ENCODE peak calls at places on chromosome 5, in four cellular contexts. Y, K, D and X are unnamed samples.

GRCh38 chr5:177520906-177521513 is 4.2 kb upstream of the DDX41 start:
- DNase-seq in Y (no peak), D (no peak), K (no peak), X (no peak)

GRCh38 chr5:124735169-124735858 is 11.1 kb downstream of the ZNF608 start:
- DNase-seq in K (no peak), Y (no peak), D (peak), X (no peak)

GRCh38 chr5:179530069-179530998 is 20.0 kb upstream of the RUFY1 start:
- DNase-seq in Y (peak), K (peak), D (no peak), X (no peak)

GRCh38 chr5:135386886-135387628 is 12.0 kb downstream of the MACROH2A1 start:
- DNase-seq in D (no peak), K (no peak), Y (no peak), X (no peak)

GRCh38 chr5:52915176-52915875 is 73.8 kb upstream of the ITGA2 start:
- DNase-seq in Y (peak), D (peak), K (peak), X (peak)

GRCh38 chr5:138438724-138439536 is at the start of gene REEP2:
- DNase-seq in D (peak), Y (no peak), K (no peak), X (peak)

GRCh38 chr5:85938201-85938600 is 679.5 kb upstream of the COX7C start:
- DNase-seq in D (no peak), K (no peak), Y (no peak), X (no peak)

GRCh38 chr5:147187163-147187562 is 47.7 kb upstream of the STK32A start:
- DNase-seq in K (no peak), D (no peak), Y (no peak), X (peak)

GRCh38 chr5:141889282-141889871 is 11.2 kb upstream of the PCDH1 start:
- DNase-seq in K (no peak), Y (no peak), D (no peak), X (no peak)

GRCh38 chr5:16411741-16412455 is 53.7 kb downstream of the ZNF622 start:
- DNase-seq in Y (no peak), K (peak), D (no peak), X (no peak)

GRCh38 chr5:51385214-51385613 is 2.0 kb downstream of the ISL1 start:
- DNase-seq in Y (no peak), K (no peak), D (no peak), X (no peak)

GRCh38 chr5:169249001-169249400 is 51.9 kb downstream of the SLIT3 start:
- DNase-seq in D (no peak), K (no peak), Y (no peak), X (no peak)

GRCh38 chr5:150402901-150403342 is 9.8 kb downstream of the CD74 start:
- DNase-seq in D (no peak), Y (no peak), K (no peak), X (no peak)

GRCh38 chr5:72957337-72957736 is 1.5 kb downstream of the FCHO2 start:
- DNase-seq in K (no peak), Y (no peak), D (no peak), X (no peak)

GRCh38 chr5:93057311-93057710 is 523.7 kb downstream of the NR2F1-AS1 start:
- DNase-seq in Y (no peak), D (no peak), K (no peak), X (no peak)

GRCh38 chr5:3958389-3958788 is 362.8 kb downstream of the IRX1 start:
- DNase-seq in Y (no peak), K (no peak), D (no peak), X (no peak)

GRCh38 chr5:150394103-150394502 is 18.6 kb downstream of the CD74 start:
- DNase-seq in D (no peak), Y (no peak), K (no peak), X (no peak)

GRCh38 chr5:1667648-1668140 is 131.9 kb downstream of the MRPL36 start:
- DNase-seq in K (no peak), Y (no peak), D (peak), X (no peak)

GRCh38 chr5:67015577-67016290 is 180.9 kb downstream of the CD180 start:
- DNase-seq in K (no peak), D (peak), Y (no peak), X (peak)

GRCh38 chr5:28523887-28524637 is 1485.7 kb upstream of the CDH9 start:
- DNase-seq in D (no peak), K (no peak), Y (no peak), X (no peak)

GRCh38 chr5:90991201-90991600 is 391.9 kb downstream of the ARRDC3 start:
- DNase-seq in Y (no peak), K (no peak), D (no peak), X (no peak)

GRCh38 chr5:14161825-14162556 is 18.8 kb downstream of the TRIO start:
- DNase-seq in Y (no peak), D (no peak), K (peak), X (peak)

GRCh38 chr5:179766021-179766725 is 27.6 kb upstream of the LTC4S start:
- DNase-seq in K (no peak), Y (no peak), D (no peak), X (no peak)

GRCh38 chr5:122172207-122172606 is 42.9 kb downstream of the ZNF474 start:
- DNase-seq in D (no peak), Y (no peak), K (no peak), X (no peak)

GRCh38 chr5:42759456-42759855 is 2.8 kb downstream of the CCDC152 start:
- DNase-seq in K (no peak), D (no peak), Y (no peak), X (no peak)

GRCh38 chr5:2836133-2836532 is 84.7 kb upstream of the IRX2 start:
- DNase-seq in K (no peak), Y (no peak), D (no peak), X (no peak)

GRCh38 chr5:155522540-155522939 is 509.0 kb downstream of the KIF4B start:
- DNase-seq in Y (no peak), D (no peak), K (no peak), X (no peak)

GRCh38 chr5:36239370-36240293 is 2.1 kb downstream of the NADK2 start:
- DNase-seq in Y (no peak), K (no peak), D (no peak), X (no peak)

GRCh38 chr5:116476903-116477537 is 97.6 kb downstream of the SEMA6A start:
- DNase-seq in K (no peak), D (no peak), Y (no peak), X (no peak)

GRCh38 chr5:179732918-179733763 is 519 bp downstream of the MAML1 start:
- DNase-seq in D (peak), K (no peak), Y (no peak), X (no peak)

GRCh38 chr5:150734579-150735384 is 24.0 kb downstream of the DCTN4 start:
- DNase-seq in K (no peak), Y (no peak), D (no peak), X (no peak)

GRCh38 chr5:151911011-151911410 is 13.6 kb downstream of the GLRA1 start:
- DNase-seq in D (no peak), K (no peak), Y (no peak), X (no peak)

GRCh38 chr5:69451941-69452652 is 37.2 kb downstream of the MARVELD2 start:
- DNase-seq in D (no peak), Y (no peak), K (peak), X (no peak)

GRCh38 chr5:138752341-138752950 is 779 bp upstream of the CTNNA1 start:
- DNase-seq in K (no peak), D (peak), Y (no peak), X (no peak)

GRCh38 chr5:173283318-173284288 is 44.6 kb downstream of the STC2 start:
- DNase-seq in D (peak), Y (peak), K (peak), X (peak)